ENCODE peak calls at places on chromosome 7, in nine cellular contexts. One of them, this sample, is unnamed.

GRCh38 chr7:30062587-30062986 is 34.4 kb downstream of the PLEKHA8 start:
- DNase-seq in NCI-H1694 treated with DMSO at 0.1 percent for 48 hours: peak; percentile 60
- DNase-seq in A549: peak; percentile 46
- DNase-seq in effector memory CD8-positive, alpha-beta T cell: no peak
- DNase-seq in RWPE2: no peak
- DNase-seq in nephron progenitor cell: no peak
- DNase-seq in SK-N-MC: peak; percentile 16
- DNase-seq in B cell: peak; percentile 48
- DNase-seq in neuronal stem cell: peak; percentile 5
- DNase-seq in this sample: no peak

GRCh38 chr7:88835147-88835728 is 39.7 kb upstream of the TEX47 start:
- DNase-seq in nephron progenitor cell: peak; percentile 21
- DNase-seq in A549: no peak
- DNase-seq in effector memory CD8-positive, alpha-beta T cell: no peak
- DNase-seq in B cell: peak; percentile 1
- DNase-seq in RWPE2: no peak
- DNase-seq in NCI-H1694 treated with DMSO at 0.1 percent for 48 hours: peak; percentile 32
- DNase-seq in neuronal stem cell: peak; percentile 29
- DNase-seq in SK-N-MC: no peak
- DNase-seq in this sample: no peak

GRCh38 chr7:43700059-43700501 is 29.2 kb downstream of the COA1 start:
- DNase-seq in effector memory CD8-positive, alpha-beta T cell: no peak
- DNase-seq in NCI-H1694 treated with DMSO at 0.1 percent for 48 hours: peak; percentile 71
- DNase-seq in RWPE2: no peak
- DNase-seq in nephron progenitor cell: no peak
- DNase-seq in SK-N-MC: peak; percentile 20
- DNase-seq in A549: peak; percentile 28
- DNase-seq in neuronal stem cell: peak; percentile 9
- DNase-seq in B cell: peak; percentile 66
- DNase-seq in this sample: no peak

GRCh38 chr7:30654296-30655090 is 27.8 kb downstream of the CRHR2 start:
- DNase-seq in neuronal stem cell: no peak
- DNase-seq in RWPE2: peak; percentile 49
- DNase-seq in NCI-H1694 treated with DMSO at 0.1 percent for 48 hours: no peak
- DNase-seq in A549: no peak
- DNase-seq in SK-N-MC: no peak
- DNase-seq in effector memory CD8-positive, alpha-beta T cell: no peak
- DNase-seq in B cell: no peak
- DNase-seq in nephron progenitor cell: no peak
- DNase-seq in this sample: no peak

GRCh38 chr7:91345449-91345848 is 81.2 kb downstream of the FZD1 start:
- DNase-seq in SK-N-MC: no peak
- DNase-seq in RWPE2: no peak
- DNase-seq in neuronal stem cell: no peak
- DNase-seq in NCI-H1694 treated with DMSO at 0.1 percent for 48 hours: no peak
- DNase-seq in B cell: peak; percentile 27
- DNase-seq in A549: no peak
- DNase-seq in nephron progenitor cell: no peak
- DNase-seq in effector memory CD8-positive, alpha-beta T cell: no peak
- DNase-seq in this sample: no peak

GRCh38 chr7:79933144-79933543 is 201.5 kb upstream of the GNAI1 start:
- DNase-seq in RWPE2: no peak
- DNase-seq in SK-N-MC: no peak
- DNase-seq in A549: no peak
- DNase-seq in neuronal stem cell: no peak
- DNase-seq in nephron progenitor cell: no peak
- DNase-seq in NCI-H1694 treated with DMSO at 0.1 percent for 48 hours: no peak
- DNase-seq in effector memory CD8-positive, alpha-beta T cell: no peak
- DNase-seq in B cell: no peak
- DNase-seq in this sample: no peak

GRCh38 chr7:92058040-92058439 is 76.2 kb downstream of the CYP51A1 start:
- DNase-seq in nephron progenitor cell: no peak
- DNase-seq in SK-N-MC: no peak
- DNase-seq in effector memory CD8-positive, alpha-beta T cell: peak; percentile 10
- DNase-seq in neuronal stem cell: no peak
- DNase-seq in NCI-H1694 treated with DMSO at 0.1 percent for 48 hours: no peak
- DNase-seq in A549: no peak
- DNase-seq in B cell: no peak
- DNase-seq in RWPE2: no peak
- DNase-seq in this sample: no peak

GRCh38 chr7:142792129-142792528 is 21.4 kb downstream of the PRSS2 start:
- DNase-seq in B cell: no peak
- DNase-seq in SK-N-MC: no peak
- DNase-seq in RWPE2: no peak
- DNase-seq in neuronal stem cell: no peak
- DNase-seq in effector memory CD8-positive, alpha-beta T cell: no peak
- DNase-seq in A549: no peak
- DNase-seq in NCI-H1694 treated with DMSO at 0.1 percent for 48 hours: no peak
- DNase-seq in nephron progenitor cell: no peak
- DNase-seq in this sample: no peak

GRCh38 chr7:26440993-26441636 is 149.5 kb downstream of the SNX10 start:
- DNase-seq in neuronal stem cell: peak; percentile 32
- DNase-seq in SK-N-MC: no peak
- DNase-seq in NCI-H1694 treated with DMSO at 0.1 percent for 48 hours: no peak
- DNase-seq in effector memory CD8-positive, alpha-beta T cell: no peak
- DNase-seq in nephron progenitor cell: peak; percentile 32
- DNase-seq in A549: no peak
- DNase-seq in RWPE2: no peak
- DNase-seq in B cell: no peak
- DNase-seq in this sample: no peak

GRCh38 chr7:38179719-38180333 is 1.8 kb downstream of the STARD3NL start:
- DNase-seq in NCI-H1694 treated with DMSO at 0.1 percent for 48 hours: no peak
- DNase-seq in A549: no peak
- DNase-seq in effector memory CD8-positive, alpha-beta T cell: no peak
- DNase-seq in RWPE2: no peak
- DNase-seq in SK-N-MC: no peak
- DNase-seq in neuronal stem cell: no peak
- DNase-seq in B cell: no peak
- DNase-seq in nephron progenitor cell: no peak
- DNase-seq in this sample: no peak